ENCODE peak calls at places on chromosomes 11 and 22, in four cellular contexts. R is CD4-positive, alpha-beta memory T cell; P is MM.1S; Z is K562. T is an unnamed sample. For H3K9me3 and H3K27me3, the result is how much of the 10 kb centered on the place peaks cover.

GRCh38 chr11:60860943-60861342 is 5.2 kb upstream of the PTGDR2 start:
- DNase-seq in Z (no peak), R (no peak), P (no peak), T (no peak)

GRCh38 chr22:40855960-40856512 is 403 bp downstream of the ST13 start:
- DNase-seq in R (peak), Z (peak), P (peak), T (peak)

GRCh38 chr11:129596361-129596760 is 219.3 kb upstream of the TMEM45B start:
- DNase-seq in R (no peak), Z (no peak), P (no peak), T (no peak)

GRCh38 chr11:73429121-73429740 is 53.0 kb downstream of the RELT start:
- DNase-seq in P (no peak), R (no peak), Z (no peak), T (no peak)

GRCh38 chr11:118615996-118616395 is 8.6 kb downstream of the PHLDB1 start:
- DNase-seq in R (no peak), P (no peak), Z (no peak), T (no peak)

GRCh38 chr11:75520688-75521087 is 5.1 kb downstream of the GDPD5 start:
- DNase-seq in Z (no peak), P (no peak), R (no peak), T (no peak)

GRCh38 chr11:85759915-85760314 is 51.0 kb downstream of the SYTL2 start:
- DNase-seq in Z (no peak), R (no peak), P (no peak), T (no peak)

GRCh38 chr11:126127898-126128297 is 65.2 kb upstream of the CDON start:
- DNase-seq in R (no peak), Z (no peak), P (no peak), T (no peak)

GRCh38 chr11:60165946-60166345 is 16.9 kb downstream of the MS4A6A start:
- DNase-seq in P (no peak), Z (no peak), R (no peak), T (no peak)

GRCh38 chr11:117970400-117971024 is 15.7 kb upstream of the IL10RA start:
- DNase-seq in P (no peak), Z (no peak), R (peak), T (no peak)

DNA sequence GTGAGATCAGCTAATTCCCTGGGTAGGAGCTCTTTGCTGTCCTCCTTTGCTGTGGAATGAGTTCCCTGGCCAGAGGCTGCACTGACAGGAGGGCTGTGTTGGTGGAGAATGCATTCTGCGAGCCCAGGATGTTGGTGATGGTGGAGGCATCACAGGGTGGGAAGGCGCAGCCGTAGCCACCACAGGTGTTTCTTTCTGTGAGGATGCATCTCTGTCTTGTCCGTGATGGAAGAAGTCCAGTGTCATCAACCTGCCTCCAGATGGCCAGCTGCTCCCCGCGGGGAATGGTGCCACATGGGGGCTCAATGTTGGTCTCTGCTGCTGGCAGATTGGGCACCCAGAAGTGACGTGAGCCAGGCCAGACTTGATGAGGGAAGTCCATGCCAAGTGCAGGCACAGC is 972.1 kb downstream of the TBC1D22A start:
- DNase-seq in R (no peak), Z (no peak), P (no peak), T (no peak)
- H3K9me3 ChIP-seq in R (under half), Z (under half), P (under half), T (under half)

GRCh38 chr22:27809226-27809625 is 7.7 kb upstream of the MN1 start:
- DNase-seq in R (no peak), Z (no peak), P (no peak), T (no peak)
- H3K27me3 ChIP-seq in R (under half), Z (under half), P (under half), T (under half)

GRCh38 chr22:47320560-47320959 is 558.1 kb downstream of the TBC1D22A start:
- DNase-seq in P (no peak), Z (no peak), R (no peak), T (no peak)
- H3K9me3 ChIP-seq in P (under half), Z (under half), R (under half), T (under half)

DNA sequence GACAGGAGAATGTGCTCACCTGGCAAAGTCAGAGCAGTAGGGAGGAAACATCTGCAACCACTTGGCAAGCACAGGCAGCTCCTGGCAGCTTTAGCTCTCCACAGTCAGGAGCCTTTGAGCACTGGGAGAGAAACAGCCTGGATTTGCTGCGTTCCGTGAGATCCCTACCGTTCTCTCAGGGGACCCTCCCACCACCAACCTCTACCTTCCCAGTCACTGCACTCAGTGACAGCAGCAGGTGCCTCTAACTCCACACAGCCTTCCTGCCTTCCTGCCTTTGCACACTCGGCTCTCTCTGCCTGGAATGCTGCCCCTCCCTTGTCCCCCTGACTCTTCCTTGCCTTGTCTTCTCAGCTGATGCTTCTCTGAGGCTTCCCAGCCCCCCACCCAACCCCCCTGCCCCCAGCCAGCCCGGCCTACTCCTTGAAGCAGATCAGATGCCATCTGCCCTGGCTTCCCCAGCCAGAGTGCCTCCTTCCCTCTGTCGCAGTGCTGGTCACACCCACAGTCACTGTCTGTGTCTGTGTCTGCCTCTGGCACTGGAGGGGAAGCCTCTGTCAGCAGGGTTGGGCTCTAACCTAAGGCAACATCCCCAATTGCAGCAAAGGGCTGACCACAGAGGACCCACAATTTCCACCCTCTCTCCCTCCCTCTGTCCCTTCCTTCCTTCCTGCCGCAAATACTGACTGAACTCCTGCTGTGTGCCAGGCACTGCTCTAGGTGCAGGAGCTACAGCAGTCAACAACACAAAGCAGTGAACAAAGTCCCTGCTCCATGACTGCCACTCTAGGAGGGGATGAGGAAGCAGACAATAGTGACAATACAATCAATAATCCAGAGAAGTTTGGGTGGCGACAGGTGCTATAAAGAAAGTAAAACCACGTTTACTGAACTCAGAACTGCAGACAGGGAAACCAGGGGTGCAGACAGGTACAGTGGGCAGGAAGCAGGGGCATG is 14.8 kb upstream of the TSKU start:
- DNase-seq in Z (no peak), R (peak), P (peak), T (no peak)
- H3K27me3 ChIP-seq in Z (under half), R (under half), P (under half), T (under half)

GRCh38 chr22:49462795-49463194 is 364.9 kb downstream of the BRD1 start:
- DNase-seq in P (no peak), R (no peak), Z (no peak), T (no peak)
- H3K9me3 ChIP-seq in P (under half), R (under half), Z (under half), T (under half)

DNA sequence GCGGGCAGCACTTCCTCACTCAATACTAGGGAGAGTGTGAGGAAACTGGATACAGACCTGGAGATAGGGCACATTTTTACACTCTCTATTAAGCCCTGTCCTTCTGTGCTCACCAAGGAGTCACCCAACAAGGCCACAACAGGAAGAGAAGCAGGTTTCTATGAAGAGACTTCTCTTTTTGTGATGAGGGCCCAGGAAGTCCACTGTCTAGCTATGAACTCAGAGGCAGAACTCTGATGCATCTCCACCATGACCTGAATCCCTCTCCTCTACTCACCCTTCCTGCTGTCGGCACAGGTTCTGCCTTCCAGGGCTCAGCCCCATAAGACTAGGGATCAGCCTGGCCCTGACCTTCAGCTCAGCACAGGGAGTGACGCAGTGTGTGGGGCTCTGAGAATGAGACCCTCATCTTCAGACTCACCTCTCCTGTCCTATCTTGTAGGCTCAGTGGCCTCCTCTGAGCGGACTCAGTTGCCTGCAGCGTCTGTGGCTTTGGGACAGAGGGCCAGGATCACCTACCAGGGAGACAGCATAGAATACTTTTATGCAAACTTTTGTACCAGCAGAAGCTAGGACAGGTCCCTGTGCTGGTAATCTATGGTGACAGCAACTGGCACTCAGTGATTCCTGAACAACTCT is 49.3 kb upstream of the IGLL5 start:
- DNase-seq in P (no peak), Z (peak), R (no peak), T (no peak)
- H3K27me3 ChIP-seq in P (under half), Z (under half), R (under half), T (under half)

DNA sequence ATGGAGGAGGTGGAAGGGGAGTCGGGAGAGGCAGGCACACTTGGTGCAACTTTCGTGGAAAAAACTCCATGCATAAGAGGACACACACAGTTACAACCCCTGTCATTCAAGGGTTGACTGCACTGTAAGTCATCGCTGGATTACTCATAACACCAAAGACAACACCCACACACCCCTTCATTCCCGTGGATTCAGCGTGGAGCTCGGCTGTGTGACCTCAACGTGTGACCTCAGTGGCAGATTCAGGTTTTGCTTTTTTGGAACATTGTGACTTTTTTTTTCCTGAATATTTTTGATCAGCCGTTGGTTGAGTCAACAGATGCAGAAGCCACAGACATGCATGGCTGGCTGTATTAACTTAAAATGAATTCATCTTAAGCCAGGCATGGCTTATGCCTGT is 19.7 kb upstream of the MUC5AC start:
- DNase-seq in Z (no peak), R (no peak), P (no peak), T (no peak)
- H3K9me3 ChIP-seq in Z (under half), R (under half), P (under half), T (under half)

DNA sequence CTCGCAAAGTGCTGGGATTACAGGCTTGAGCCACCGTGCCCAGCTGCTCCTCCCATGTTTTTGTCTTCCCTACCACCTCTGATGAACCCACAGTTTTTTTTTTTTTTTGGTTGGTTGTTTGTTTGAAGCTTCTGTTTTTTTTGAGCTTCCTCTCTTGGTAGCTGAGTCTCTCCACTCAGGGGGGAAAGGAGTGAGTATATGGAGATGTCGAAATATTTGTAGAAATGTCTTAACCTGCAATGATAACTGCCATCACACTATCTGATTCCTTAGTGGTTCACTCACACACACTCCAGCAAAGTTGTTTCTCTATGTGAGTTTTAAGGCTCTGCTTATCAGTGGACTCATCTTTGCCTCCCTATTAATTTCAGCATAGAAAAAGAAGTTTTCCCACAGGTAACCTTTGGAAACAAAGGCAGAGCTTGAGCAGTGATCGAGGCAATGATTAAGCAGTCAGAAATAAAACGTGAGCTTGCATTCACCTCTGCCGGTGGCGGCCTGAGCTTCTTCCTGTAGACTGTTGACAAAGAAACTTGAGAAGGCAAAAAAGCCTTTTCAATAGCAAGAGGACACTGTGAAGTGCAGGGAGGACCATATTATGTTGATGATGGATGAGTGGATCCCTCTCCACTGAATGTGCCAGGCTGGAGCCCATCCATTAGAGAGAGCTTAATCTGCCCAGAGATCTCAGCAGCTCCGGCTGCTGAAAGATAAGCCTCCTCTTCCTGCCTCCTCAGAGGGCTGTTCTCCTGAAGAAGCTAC is 29.0 kb upstream of the RASSF10 start:
- DNase-seq in P (no peak), R (no peak), Z (no peak), T (no peak)
- H3K27me3 ChIP-seq in P (under half), R (under half), Z (under half), T (under half)

GRCh38 chr11:1103401-1104360 is 29.0 kb downstream of the MUC2 start:
- DNase-seq in R (no peak), P (no peak), Z (no peak), T (no peak)

GRCh38 chr11:1104411-1105182 is 29.9 kb downstream of the MUC2 start:
- DNase-seq in R (no peak), P (no peak), Z (no peak), T (no peak)

GRCh38 chr11:1106387-1106786 is 31.7 kb downstream of the MUC2 start:
- DNase-seq in P (no peak), R (no peak), Z (no peak), T (no peak)

GRCh38 chr11:1102996-1103395 is 28.3 kb downstream of the MUC2 start:
- DNase-seq in R (no peak), Z (no peak), P (no peak), T (no peak)

GRCh38 chr11:1105183-1105565 is 30.5 kb downstream of the MUC2 start:
- DNase-seq in R (no peak), P (no peak), Z (no peak), T (no peak)
- H3K9me3 ChIP-seq in R (under half), P (under half), Z (under half), T (under half)

T was measured in BE2C.